ENCODE peak calls at places on chromosomes 12 and 14, in eight cellular contexts. P is stomach; O is effector CD4-positive, alpha-beta T cell; Z is T-helper 17 cell; E is activated CD4-positive, CD25-positive, alpha-beta regulatory T cell; V is adipocyte; S is Right ventricle myocardium inferior; B is NCI-H1436. G is an unnamed sample.

GRCh38 chr12:29238822-29239291 is 89.8 kb downstream of the FAR2 start:
- DNase-seq in V (no peak), P (no peak), B (no peak), E (no peak), O (no peak), S (no peak), Z (no peak), G (no peak)

GRCh38 chr14:104741803-104742251 is 11.1 kb upstream of the SIVA1 start:
- DNase-seq in B (no peak), Z (no peak), P (no peak), S (peak), V (no peak), O (no peak), E (no peak), G (no peak)

GRCh38 chr14:104039214-104039613 is 46.3 kb upstream of the ASPG start:
- DNase-seq in P (no peak), E (no peak), V (no peak), S (no peak), Z (no peak), B (no peak), O (no peak), G (no peak)

GRCh38 chr14:104237651-104238423 is 99.5 kb downstream of the KIF26A start:
- DNase-seq in E (no peak), V (no peak), P (peak), B (no peak), O (no peak), Z (no peak), S (peak), G (no peak)

GRCh38 chr14:65444230-65444629 is 31.7 kb downstream of the FUT8 start:
- DNase-seq in B (no peak), P (no peak), Z (no peak), S (no peak), V (no peak), O (no peak), E (no peak), G (no peak)

GRCh38 chr12:32312049-32312670 is 87.2 kb upstream of the FGD4 start:
- DNase-seq in S (no peak), B (peak), V (peak), Z (no peak), E (no peak), P (no peak), O (no peak), G (peak)

GRCh38 chr12:32926963-32927362 is 30.4 kb upstream of the PKP2 start:
- DNase-seq in O (no peak), P (no peak), S (no peak), Z (no peak), V (no peak), E (no peak), B (no peak), G (no peak)

GRCh38 chr14:64110832-64111231 is 183.3 kb downstream of the ESR2 start:
- DNase-seq in Z (no peak), S (no peak), O (no peak), V (no peak), E (no peak), B (no peak), P (no peak), G (no peak)

GRCh38 chr12:22529281-22530060 is 14.9 kb downstream of the C2CD5 start:
- DNase-seq in E (no peak), P (no peak), O (no peak), Z (no peak), B (peak), V (peak), S (no peak), G (peak)

GRCh38 chr12:89051065-89051677 is 301.1 kb downstream of the DUSP6 start:
- DNase-seq in P (no peak), O (peak), V (peak), B (peak), Z (no peak), S (no peak), E (no peak), G (peak)

GRCh38 chr12:52362118-52362726 is 5.1 kb downstream of the KRT85 start:
- DNase-seq in O (no peak), Z (no peak), B (no peak), V (no peak), E (no peak), S (no peak), P (no peak), G (no peak)

GRCh38 chr12:105315726-105316125 is 14.8 kb upstream of the C12orf75 start:
- DNase-seq in S (no peak), O (no peak), B (no peak), P (no peak), V (no peak), E (no peak), Z (no peak), G (no peak)

GRCh38 chr12:29726321-29726692 is 57.4 kb downstream of the TMTC1 start:
- DNase-seq in V (peak), E (no peak), Z (no peak), S (no peak), B (no peak), P (no peak), O (no peak), G (no peak)

GRCh38 chr14:62062645-62063044 is 300.4 kb downstream of the SNAPC1 start:
- DNase-seq in V (no peak), E (no peak), Z (no peak), O (no peak), S (no peak), P (no peak), B (no peak), G (no peak)

GRCh38 chr12:51441583-51441982 is 17.0 kb downstream of the SLC4A8 start:
- DNase-seq in E (no peak), O (no peak), S (no peak), P (no peak), B (no peak), V (peak), Z (no peak), G (no peak)

GRCh38 chr12:2462087-2462486 is 332.7 kb upstream of the FKBP4 start:
- DNase-seq in S (peak), B (no peak), O (no peak), Z (no peak), V (no peak), P (no peak), E (no peak), G (no peak)

GRCh38 chr12:65266408-65266807 is 12.1 kb upstream of the MSRB3 start:
- DNase-seq in V (no peak), B (no peak), O (no peak), Z (no peak), P (no peak), S (no peak), E (no peak), G (no peak)

GRCh38 chr12:82359115-82359478 is 768 bp downstream of the METTL25 start:
- DNase-seq in V (peak), O (peak), E (no peak), Z (no peak), S (peak), P (no peak), B (peak), G (peak)

GRCh38 chr12:46892887-46893286 is 67.1 kb upstream of the SLC38A4 start:
- DNase-seq in S (no peak), Z (no peak), P (no peak), O (no peak), V (no peak), E (no peak), B (no peak), G (no peak)

GRCh38 chr14:64748521-64748920 is 44.3 kb downstream of the PLEKHG3 start:
- DNase-seq in O (no peak), E (no peak), Z (no peak), V (no peak), S (peak), B (no peak), P (no peak), G (no peak)

GRCh38 chr12:120100630-120101029 is 15.9 kb downstream of the RAB35 start:
- DNase-seq in B (no peak), P (peak), O (no peak), E (no peak), S (peak), V (no peak), Z (no peak), G (no peak)

GRCh38 chr14:69037790-69038448 is 58.8 kb upstream of the ACTN1 start:
- DNase-seq in O (no peak), P (no peak), Z (no peak), S (no peak), V (no peak), B (no peak), E (no peak), G (no peak)

GRCh38 chr14:95895720-95896119 is 19.1 kb downstream of the TUNAR start:
- DNase-seq in E (no peak), V (peak), P (peak), B (peak), O (no peak), Z (no peak), S (no peak), G (peak)

GRCh38 chr12:112172556-112173324 is 47.4 kb downstream of the TRAFD1 start:
- DNase-seq in Z (no peak), P (no peak), S (no peak), E (no peak), O (no peak), V (no peak), B (no peak), G (no peak)

GRCh38 chr14:51658441-51659173 is 6.9 kb downstream of the FRMD6 start:
- DNase-seq in B (no peak), S (no peak), P (no peak), E (no peak), V (no peak), Z (no peak), O (no peak), G (no peak)

GRCh38 chr12:91109148-91109564 is 2.1 kb downstream of the LUM start:
- DNase-seq in S (peak), V (peak), E (no peak), O (no peak), P (peak), B (peak), Z (no peak), G (peak)

GRCh38 chr14:52272375-52272774 is 4.9 kb downstream of the PTGDR start:
- DNase-seq in P (no peak), O (no peak), E (no peak), V (peak), S (no peak), B (no peak), Z (no peak), G (peak)

GRCh38 chr12:19757317-19757877 is 318.1 kb downstream of the AEBP2 start:
- DNase-seq in E (no peak), S (no peak), V (peak), B (peak), P (no peak), Z (no peak), O (no peak), G (peak)

GRCh38 chr12:132621657-132622435 is 3.3 kb downstream of the P2RX2 start:
- DNase-seq in V (no peak), S (no peak), O (no peak), P (no peak), B (no peak), E (no peak), Z (no peak), G (no peak)

GRCh38 chr14:56474419-56475022 is 105.1 kb upstream of the TMEM260 start:
- DNase-seq in S (no peak), E (no peak), O (no peak), B (peak), V (peak), P (no peak), Z (no peak), G (peak)

GRCh38 chr12:113867258-113867657 is 98.9 kb downstream of the RBM19 start:
- DNase-seq in S (no peak), V (peak), Z (no peak), E (no peak), P (no peak), B (no peak), O (no peak), G (no peak)

GRCh38 chr14:67722293-67722692 is 20.6 kb downstream of the RDH12 start:
- DNase-seq in O (no peak), Z (no peak), E (no peak), P (peak), V (peak), S (peak), B (peak), G (no peak)

GRCh38 chr14:104343294-104343625 is 204.9 kb downstream of the KIF26A start:
- DNase-seq in S (no peak), P (no peak), E (no peak), O (no peak), Z (no peak), B (no peak), V (no peak), G (no peak)

GRCh38 chr14:100982764-100983163 is 79.2 kb upstream of the RTL1 start:
- DNase-seq in Z (no peak), V (no peak), P (no peak), S (no peak), B (no peak), E (no peak), O (no peak), G (no peak)

GRCh38 chr12:54622463-54623183 is 12.1 kb downstream of the LACRT start:
- DNase-seq in B (no peak), O (no peak), P (no peak), E (no peak), S (no peak), Z (no peak), V (no peak), G (peak)

GRCh38 chr14:67371247-67372148 is 11.4 kb downstream of the EIF2S1 start:
- DNase-seq in V (no peak), B (no peak), P (no peak), O (no peak), E (no peak), S (no peak), Z (no peak), G (no peak)

GRCh38 chr12:115941362-115941761 is 336.1 kb downstream of the MED13L start:
- DNase-seq in P (no peak), O (no peak), V (no peak), S (peak), Z (no peak), B (no peak), E (no peak), G (no peak)

GRCh38 chr12:109186993-109187653 is 70.7 kb downstream of the ACACB start:
- DNase-seq in E (no peak), P (no peak), Z (no peak), S (no peak), B (no peak), O (no peak), V (no peak), G (no peak)

GRCh38 chr14:74516451-74517155 is 23.0 kb downstream of the ISCA2 start:
- DNase-seq in P (no peak), Z (no peak), S (no peak), B (no peak), V (peak), O (no peak), E (no peak), G (no peak)

GRCh38 chr12:19338405-19338804 is 100.9 kb upstream of the AEBP2 start:
- DNase-seq in O (no peak), B (no peak), E (no peak), V (no peak), Z (no peak), S (no peak), P (no peak), G (no peak)